ENCODE peak calls at places on chromosome 6, in ten cellular contexts. C, W, M, P, Q, O, A, Z, U and J are unnamed samples.
A peak's percentile ranks its signal among the peaks of the same experiment; 100 is the strongest.

GRCh38 chr6:143034689-143035334 is 25.9 kb upstream of the AIG1 start:
- DNase-seq in C (no peak), W (no peak), M (no peak), P (no peak), Q (no peak), O (no peak), A (peak; percentile 14), Z (peak; percentile 32), U (no peak), J (no peak)

GRCh38 chr6:6515691-6516607 is 72.6 kb upstream of the LY86 start:
- DNase-seq in C (no peak), W (no peak), M (no peak), P (no peak), Q (no peak), O (no peak), A (no peak), Z (no peak), U (no peak), J (no peak)

GRCh38 chr6:134436950-134437349 is 119.0 kb upstream of the SGK1 start:
- DNase-seq in C (no peak), W (no peak), M (peak; percentile 77), P (no peak), Q (peak; percentile 64), O (peak; percentile 11), A (peak; percentile 37), Z (no peak), U (no peak), J (no peak)

GRCh38 chr6:146850238-146850896 is 251.6 kb downstream of the ADGB start:
- DNase-seq in C (no peak), W (peak; percentile 21), M (peak; percentile 58), P (no peak), Q (peak; percentile 83), O (no peak), A (no peak), Z (peak; percentile 45), U (no peak), J (no peak)

GRCh38 chr6:25789475-25789874 is 34.9 kb downstream of the SLC17A4 start:
- DNase-seq in C (no peak), W (no peak), M (no peak), P (no peak), Q (no peak), O (no peak), A (no peak), Z (no peak), U (no peak), J (no peak)

GRCh38 chr6:137373296-137373695 is 120.9 kb downstream of the OLIG3 start:
- DNase-seq in C (no peak), W (no peak), M (no peak), P (no peak), Q (no peak), O (no peak), A (no peak), Z (peak; percentile 43), U (no peak), J (no peak)

GRCh38 chr6:134063121-134063965 is 10.9 kb upstream of the SLC2A12 start:
- DNase-seq in C (no peak), W (no peak), M (peak; percentile 31), P (peak; percentile 79), Q (no peak), O (no peak), A (no peak), Z (peak; percentile 5), U (peak; percentile 58), J (no peak)

GRCh38 chr6:142045380-142046270 is 87.1 kb upstream of the GJE1 start:
- DNase-seq in C (peak; percentile 12), W (peak; percentile 48), M (peak; percentile 76), P (no peak), Q (peak; percentile 77), O (peak; percentile 26), A (no peak), Z (peak; percentile 50), U (no peak), J (no peak)

GRCh38 chr6:158519761-158520160 is 40.1 kb upstream of the TMEM181 start:
- DNase-seq in C (no peak), W (no peak), M (no peak), P (no peak), Q (no peak), O (no peak), A (no peak), Z (no peak), U (no peak), J (no peak)

GRCh38 chr6:158519354-158519753 is 40.5 kb upstream of the TMEM181 start:
- DNase-seq in C (no peak), W (no peak), M (no peak), P (no peak), Q (no peak), O (no peak), A (no peak), Z (no peak), U (no peak), J (no peak)

GRCh38 chr6:158517038-158517437 is 42.9 kb upstream of the TMEM181 start:
- DNase-seq in C (no peak), W (no peak), M (no peak), P (no peak), Q (no peak), O (no peak), A (no peak), Z (no peak), U (no peak), J (no peak)

GRCh38 chr6:158517581-158517980 is 42.3 kb upstream of the TMEM181 start:
- DNase-seq in C (no peak), W (peak; percentile 18), M (no peak), P (no peak), Q (no peak), O (no peak), A (no peak), Z (no peak), U (no peak), J (no peak)

GRCh38 chr6:158518196-158519127 is 41.4 kb upstream of the TMEM181 start:
- DNase-seq in C (peak; percentile 77), W (peak; percentile 86), M (peak; percentile 80), P (peak; percentile 95), Q (peak; percentile 89), O (peak; percentile 71), A (peak; percentile 73), Z (peak; percentile 71), U (peak; percentile 82), J (no peak)
- H3K4me3 ChIP-seq in C (peak overlapping the region; percentile 53), W (peak overlapping the region; percentile 39), M (peak overlapping the region; percentile 48), P (peak overlapping the region; percentile 48), Q (peak overlapping the region; percentile 76), O (peak overlapping the region; percentile 17), A (peak overlapping the region; percentile 53), Z (peak overlapping the region; percentile 65), U (peak overlapping the region; percentile 32), J (peak overlapping the region; percentile 67)

GRCh38 chr6:47595785-47596184 is 102.6 kb upstream of the ADGRF4 start:
- DNase-seq in C (no peak), W (no peak), M (no peak), P (no peak), Q (no peak), O (no peak), A (no peak), Z (peak; percentile 59), U (no peak), J (no peak)
- H3K36me3 ChIP-seq in C (peaks cover 16% of the 10 kb centered on the region), W (no peaks in the 10 kb centered on the region), M (peaks cover 2% of the 10 kb centered on the region), P (peaks cover 11% of the 10 kb centered on the region), Q (peaks cover 23% of the 10 kb centered on the region), O (peaks cover 7% of the 10 kb centered on the region), A (no peaks in the 10 kb centered on the region), Z (peaks cover 13% of the 10 kb centered on the region), U (peaks cover 17% of the 10 kb centered on the region), J (peaks cover 31% of the 10 kb centered on the region)

GRCh38 chr6:85614780-85615179 is 21.1 kb upstream of the SNX14 start:
- DNase-seq in C (no peak), W (no peak), M (no peak), P (no peak), Q (no peak), O (no peak), A (no peak), Z (no peak), U (no peak), J (no peak)
- TF ChIP-seq EZH2 in C (no peak), W (no peak), M (no peak), P (no peak), Q (no peak), O (no peak), A (no peak), Z (no peak), U (no peak), J (no peak)

DNA sequence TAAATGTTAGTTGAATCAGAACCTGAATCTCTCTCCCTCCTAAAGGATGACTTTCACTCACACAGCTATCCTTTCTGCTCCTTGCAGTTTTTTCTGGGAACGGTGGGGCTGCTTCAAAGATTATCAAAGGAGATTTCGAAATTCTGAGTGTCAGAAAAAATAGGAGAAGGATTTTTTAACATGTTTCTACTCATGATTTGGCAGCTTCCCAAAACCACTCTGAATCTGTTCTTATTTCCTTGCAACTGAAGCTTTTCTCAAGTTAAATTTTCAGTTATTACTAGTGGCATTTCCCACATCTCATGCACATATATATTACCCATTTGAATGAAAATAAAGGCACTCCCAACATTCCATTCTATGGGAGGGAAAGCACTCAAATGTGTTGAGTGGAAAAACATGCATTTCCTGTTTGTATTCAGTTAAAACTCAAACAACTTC is 123.6 kb downstream of the LCA5 start:
- DNase-seq in C (no peak), W (peak; percentile 8), M (peak; percentile 85), P (no peak), Q (peak; percentile 71), O (no peak), A (no peak), Z (peak; percentile 51), U (no peak), J (peak; percentile 75)
- H3K4me3 ChIP-seq in C (no peak overlapping the region), W (no peak overlapping the region), M (no peak overlapping the region), P (no peak overlapping the region), Q (no peak overlapping the region), O (no peak overlapping the region), A (no peak overlapping the region), Z (no peak overlapping the region), U (no peak overlapping the region), J (peak overlapping the region; percentile 31)

GRCh38 chr6:161137320-161137719 is 136.5 kb downstream of the AGPAT4 start:
- DNase-seq in C (no peak), W (no peak), M (no peak), P (no peak), Q (no peak), O (no peak), A (no peak), Z (no peak), U (no peak), J (no peak)

GRCh38 chr6:161137839-161138544 is 135.9 kb downstream of the AGPAT4 start:
- DNase-seq in C (no peak), W (no peak), M (peak; percentile 23), P (no peak), Q (peak; percentile 56), O (no peak), A (no peak), Z (peak; percentile 77), U (no peak), J (no peak)

GRCh38 chr6:161134550-161135298 is 139.1 kb downstream of the AGPAT4 start:
- DNase-seq in C (no peak), W (no peak), M (no peak), P (no peak), Q (no peak), O (no peak), A (no peak), Z (peak; percentile 41), U (no peak), J (no peak)

GRCh38 chr6:161135695-161136591 is 137.9 kb downstream of the AGPAT4 start:
- DNase-seq in C (no peak), W (no peak), M (no peak), P (no peak), Q (no peak), O (no peak), A (no peak), Z (no peak), U (no peak), J (no peak)

DNA sequence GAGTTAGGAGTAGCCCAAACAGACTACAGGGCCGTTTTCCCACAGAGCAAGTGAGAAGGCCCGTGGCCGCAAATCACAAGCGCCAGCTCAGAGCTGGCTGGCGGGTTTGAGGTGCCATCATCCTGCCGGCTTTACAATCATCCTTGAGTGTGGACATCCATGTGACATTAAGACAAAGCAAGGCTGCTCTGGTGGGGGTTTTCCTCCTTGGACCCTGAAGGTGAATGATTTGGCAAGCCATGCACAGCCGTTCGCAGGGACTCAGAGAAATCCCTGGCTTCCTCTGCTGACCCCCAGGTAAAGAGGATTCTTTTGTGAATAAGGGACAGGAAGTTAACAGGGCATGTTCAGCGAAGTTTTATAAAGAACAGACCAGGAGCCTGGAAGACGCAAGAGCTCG is 137.2 kb downstream of the AGPAT4 start:
- DNase-seq in C (no peak), W (no peak), M (no peak), P (no peak), Q (no peak), O (no peak), A (no peak), Z (no peak), U (no peak), J (no peak)
- H3K36me3 ChIP-seq in C (no peaks in the 10 kb centered on the region), W (no peaks in the 10 kb centered on the region), M (peaks cover 2% of the 10 kb centered on the region), P (peaks cover 3% of the 10 kb centered on the region), Q (peaks cover 3% of the 10 kb centered on the region), O (no peaks in the 10 kb centered on the region), A (no peaks in the 10 kb centered on the region), Z (no peaks in the 10 kb centered on the region), U (no peaks in the 10 kb centered on the region), J (no peaks in the 10 kb centered on the region)